ENCODE peak calls at places on chromosome 11, in five cellular contexts. One of them, this sample, is unnamed.

GRCh38 chr11:75986966-75987365 is 172.0 kb downstream of the UVRAG start:
- DNase-seq in cardiac muscle cell: peak; percentile 18
- DNase-seq in CD8-positive, alpha-beta memory T cell: no peak
- DNase-seq in right cardiac atrium: no peak
- DNase-seq in MM.1S: no peak
- DNase-seq in this sample: no peak

GRCh38 chr11:130426223-130427048 is 2.0 kb downstream of the ADAMTS8 start:
- DNase-seq in cardiac muscle cell: no peak
- DNase-seq in CD8-positive, alpha-beta memory T cell: no peak
- DNase-seq in right cardiac atrium: no peak
- DNase-seq in MM.1S: no peak
- DNase-seq in this sample: no peak

GRCh38 chr11:10742460-10743208 is 8.4 kb upstream of the CTR9 start:
- DNase-seq in cardiac muscle cell: no peak
- DNase-seq in CD8-positive, alpha-beta memory T cell: peak; percentile 33
- DNase-seq in right cardiac atrium: no peak
- DNase-seq in MM.1S: no peak
- DNase-seq in this sample: no peak

GRCh38 chr11:27462543-27462942 is 10.0 kb downstream of the LGR4 start:
- DNase-seq in cardiac muscle cell: no peak
- DNase-seq in CD8-positive, alpha-beta memory T cell: no peak
- DNase-seq in right cardiac atrium: no peak
- DNase-seq in MM.1S: no peak
- DNase-seq in this sample: no peak

GRCh38 chr11:132653237-132653636 is 879.1 kb downstream of the OPCML start:
- DNase-seq in cardiac muscle cell: no peak
- DNase-seq in CD8-positive, alpha-beta memory T cell: no peak
- DNase-seq in right cardiac atrium: no peak
- DNase-seq in MM.1S: no peak
- DNase-seq in this sample: peak; percentile 53

GRCh38 chr11:80297808-80298460 is 857.1 kb upstream of the TENM4 start:
- DNase-seq in cardiac muscle cell: no peak
- DNase-seq in CD8-positive, alpha-beta memory T cell: no peak
- DNase-seq in right cardiac atrium: no peak
- DNase-seq in MM.1S: no peak
- DNase-seq in this sample: no peak

GRCh38 chr11:88555018-88555828 is 217.7 kb upstream of the CTSC start:
- DNase-seq in cardiac muscle cell: no peak
- DNase-seq in CD8-positive, alpha-beta memory T cell: no peak
- DNase-seq in right cardiac atrium: no peak
- DNase-seq in MM.1S: no peak
- DNase-seq in this sample: no peak

GRCh38 chr11:45145421-45146071 is 893 bp upstream of the PRDM11 start:
- DNase-seq in cardiac muscle cell: peak; percentile 45
- DNase-seq in CD8-positive, alpha-beta memory T cell: no peak
- DNase-seq in right cardiac atrium: peak; percentile 77
- DNase-seq in MM.1S: no peak
- DNase-seq in this sample: no peak

GRCh38 chr11:121466063-121466794 is 13.5 kb upstream of the SORL1-AS1 start:
- DNase-seq in cardiac muscle cell: peak; percentile 65
- DNase-seq in CD8-positive, alpha-beta memory T cell: peak; percentile 31
- DNase-seq in right cardiac atrium: peak; percentile 93
- DNase-seq in MM.1S: no peak
- DNase-seq in this sample: peak; percentile 90

GRCh38 chr11:17206448-17206847 is 1.3 kb downstream of the PIK3C2A start:
- DNase-seq in cardiac muscle cell: no peak
- DNase-seq in CD8-positive, alpha-beta memory T cell: no peak
- DNase-seq in right cardiac atrium: no peak
- DNase-seq in MM.1S: no peak
- DNase-seq in this sample: no peak
- H3K27ac ChIP-seq in cardiac muscle cell: peak overlapping the region; percentile 98
- H3K27ac ChIP-seq in CD8-positive, alpha-beta memory T cell: no peak overlapping the region
- H3K27ac ChIP-seq in right cardiac atrium: no peak overlapping the region
- H3K27ac ChIP-seq in MM.1S: no peak overlapping the region
- H3K27ac ChIP-seq in this sample: peak overlapping the region; percentile 98

DNA sequence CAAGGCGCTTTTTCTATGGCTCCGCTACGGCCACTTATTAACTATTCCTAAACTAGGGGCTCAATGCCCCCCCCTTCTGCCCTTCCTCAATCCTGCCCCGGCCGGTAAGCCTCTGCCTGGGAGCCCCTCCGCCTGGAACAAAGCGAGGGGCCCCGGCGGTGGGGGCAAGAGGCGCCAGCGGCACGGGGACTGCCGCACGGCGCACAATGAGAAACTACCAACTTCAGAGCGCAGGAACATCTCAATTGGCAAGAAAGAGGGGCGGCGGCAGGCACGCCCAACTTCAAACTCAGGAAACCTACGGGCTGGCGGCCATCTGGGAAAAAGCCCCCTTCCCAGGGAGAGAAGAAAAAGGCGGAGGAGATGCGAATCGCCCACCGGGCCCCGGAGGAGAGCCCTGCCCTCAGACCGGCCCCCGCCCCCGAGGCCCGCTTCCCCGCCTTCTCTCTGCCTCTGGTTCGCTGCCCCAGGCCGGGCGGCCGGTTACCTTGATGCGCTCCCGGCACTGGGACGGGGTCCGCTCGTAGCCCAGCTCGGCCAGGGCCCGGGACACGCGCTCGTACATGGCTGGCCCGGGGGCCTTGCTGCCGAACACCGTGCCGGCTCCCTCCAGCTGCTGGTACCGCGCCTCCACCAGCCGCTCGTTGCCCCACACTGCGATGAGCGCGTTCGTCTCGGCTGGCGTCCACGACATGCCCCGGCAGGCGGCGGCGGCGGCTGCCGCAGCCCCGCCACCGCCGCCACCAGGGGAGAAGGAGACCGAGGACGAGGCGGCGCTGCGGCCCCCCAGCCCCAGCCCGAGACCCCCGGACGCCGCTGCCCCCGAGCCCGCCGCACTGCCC is 601 bp downstream of the MSANTD2 start:
- DNase-seq in cardiac muscle cell: peak; percentile 47
- DNase-seq in CD8-positive, alpha-beta memory T cell: peak; percentile 38
- DNase-seq in right cardiac atrium: peak; percentile 70
- DNase-seq in MM.1S: peak; percentile 28
- DNase-seq in this sample: peak; percentile 19
- H3K4me3 ChIP-seq in cardiac muscle cell: peak overlapping the region; percentile 88
- H3K4me3 ChIP-seq in CD8-positive, alpha-beta memory T cell: peak overlapping the region; percentile 95
- H3K4me3 ChIP-seq in right cardiac atrium: peak overlapping the region; percentile 94
- H3K4me3 ChIP-seq in MM.1S: peak overlapping the region; percentile 89
- H3K4me3 ChIP-seq in this sample: peak overlapping the region; percentile 91

DNA sequence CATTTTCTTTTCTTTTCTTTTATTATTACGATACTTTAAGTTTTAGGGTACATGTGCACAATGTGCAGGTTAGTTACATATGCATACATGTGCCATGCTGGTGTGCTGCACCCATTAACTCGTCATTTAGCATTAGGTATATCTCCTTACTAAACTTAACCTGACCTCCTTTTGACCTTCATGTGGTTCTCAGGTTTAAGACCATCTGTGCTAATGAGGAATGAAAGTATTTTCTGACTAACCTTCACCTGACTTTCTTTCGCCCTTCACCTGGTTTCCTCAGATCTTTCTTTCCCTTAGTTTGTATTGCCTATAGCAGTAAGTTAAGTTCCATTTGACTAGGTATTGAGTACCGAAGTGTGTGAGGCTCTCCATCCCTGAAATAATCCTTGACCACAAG is 6.5 kb downstream of the EXPH5 start:
- DNase-seq in cardiac muscle cell: no peak
- DNase-seq in CD8-positive, alpha-beta memory T cell: no peak
- DNase-seq in right cardiac atrium: no peak
- DNase-seq in MM.1S: no peak
- DNase-seq in this sample: no peak
- H3K9me3 ChIP-seq in cardiac muscle cell: no peaks in the 10 kb centered on the region
- H3K9me3 ChIP-seq in CD8-positive, alpha-beta memory T cell: no peaks in the 10 kb centered on the region
- H3K9me3 ChIP-seq in right cardiac atrium: no peaks in the 10 kb centered on the region
- H3K9me3 ChIP-seq in MM.1S: no peaks in the 10 kb centered on the region
- H3K9me3 ChIP-seq in this sample: no peaks in the 10 kb centered on the region

GRCh38 chr11:1270476-1270875 is 39.0 kb downstream of the TOLLIP start:
- DNase-seq in cardiac muscle cell: no peak
- DNase-seq in CD8-positive, alpha-beta memory T cell: no peak
- DNase-seq in right cardiac atrium: peak; percentile 18
- DNase-seq in MM.1S: no peak
- DNase-seq in this sample: no peak
- H3K27ac ChIP-seq in cardiac muscle cell: peak overlapping the region; percentile 54
- H3K27ac ChIP-seq in CD8-positive, alpha-beta memory T cell: no peak overlapping the region
- H3K27ac ChIP-seq in right cardiac atrium: no peak overlapping the region
- H3K27ac ChIP-seq in MM.1S: no peak overlapping the region
- H3K27ac ChIP-seq in this sample: no peak overlapping the region

GRCh38 chr11:4453118-4453517 is 4.0 kb downstream of the OR52K2 start:
- DNase-seq in cardiac muscle cell: no peak
- DNase-seq in CD8-positive, alpha-beta memory T cell: no peak
- DNase-seq in right cardiac atrium: no peak
- DNase-seq in MM.1S: no peak
- DNase-seq in this sample: no peak

GRCh38 chr11:4454031-4454430 is 4.9 kb downstream of the OR52K2 start:
- DNase-seq in cardiac muscle cell: no peak
- DNase-seq in CD8-positive, alpha-beta memory T cell: no peak
- DNase-seq in right cardiac atrium: no peak
- DNase-seq in MM.1S: no peak
- DNase-seq in this sample: no peak

GRCh38 chr11:4459470-4459869 is 10.4 kb downstream of the OR52K2 start:
- DNase-seq in cardiac muscle cell: no peak
- DNase-seq in CD8-positive, alpha-beta memory T cell: no peak
- DNase-seq in right cardiac atrium: peak; percentile 72
- DNase-seq in MM.1S: no peak
- DNase-seq in this sample: no peak

GRCh38 chr11:4455439-4455838 is 6.3 kb downstream of the OR52K2 start:
- DNase-seq in cardiac muscle cell: no peak
- DNase-seq in CD8-positive, alpha-beta memory T cell: no peak
- DNase-seq in right cardiac atrium: no peak
- DNase-seq in MM.1S: no peak
- DNase-seq in this sample: no peak
- H3K4me3 ChIP-seq in cardiac muscle cell: no peak overlapping the region
- H3K4me3 ChIP-seq in CD8-positive, alpha-beta memory T cell: no peak overlapping the region
- H3K4me3 ChIP-seq in right cardiac atrium: no peak overlapping the region
- H3K4me3 ChIP-seq in MM.1S: no peak overlapping the region
- H3K4me3 ChIP-seq in this sample: no peak overlapping the region

GRCh38 chr11:70528794-70529580 is 130.7 kb downstream of the CTTN start:
- DNase-seq in cardiac muscle cell: no peak
- DNase-seq in CD8-positive, alpha-beta memory T cell: no peak
- DNase-seq in right cardiac atrium: peak; percentile 16
- DNase-seq in MM.1S: no peak
- DNase-seq in this sample: no peak

GRCh38 chr11:70526116-70527045 is 128.1 kb downstream of the CTTN start:
- DNase-seq in cardiac muscle cell: no peak
- DNase-seq in CD8-positive, alpha-beta memory T cell: no peak
- DNase-seq in right cardiac atrium: peak; percentile 14
- DNase-seq in MM.1S: no peak
- DNase-seq in this sample: peak; percentile 46

GRCh38 chr11:70527046-70527395 is 128.7 kb downstream of the CTTN start:
- DNase-seq in cardiac muscle cell: peak; percentile 56
- DNase-seq in CD8-positive, alpha-beta memory T cell: no peak
- DNase-seq in right cardiac atrium: peak; percentile 11
- DNase-seq in MM.1S: no peak
- DNase-seq in this sample: peak; percentile 68

GRCh38 chr11:70528046-70528793 is 129.9 kb downstream of the CTTN start:
- DNase-seq in cardiac muscle cell: no peak
- DNase-seq in CD8-positive, alpha-beta memory T cell: no peak
- DNase-seq in right cardiac atrium: peak; percentile 20
- DNase-seq in MM.1S: no peak
- DNase-seq in this sample: no peak

DNA sequence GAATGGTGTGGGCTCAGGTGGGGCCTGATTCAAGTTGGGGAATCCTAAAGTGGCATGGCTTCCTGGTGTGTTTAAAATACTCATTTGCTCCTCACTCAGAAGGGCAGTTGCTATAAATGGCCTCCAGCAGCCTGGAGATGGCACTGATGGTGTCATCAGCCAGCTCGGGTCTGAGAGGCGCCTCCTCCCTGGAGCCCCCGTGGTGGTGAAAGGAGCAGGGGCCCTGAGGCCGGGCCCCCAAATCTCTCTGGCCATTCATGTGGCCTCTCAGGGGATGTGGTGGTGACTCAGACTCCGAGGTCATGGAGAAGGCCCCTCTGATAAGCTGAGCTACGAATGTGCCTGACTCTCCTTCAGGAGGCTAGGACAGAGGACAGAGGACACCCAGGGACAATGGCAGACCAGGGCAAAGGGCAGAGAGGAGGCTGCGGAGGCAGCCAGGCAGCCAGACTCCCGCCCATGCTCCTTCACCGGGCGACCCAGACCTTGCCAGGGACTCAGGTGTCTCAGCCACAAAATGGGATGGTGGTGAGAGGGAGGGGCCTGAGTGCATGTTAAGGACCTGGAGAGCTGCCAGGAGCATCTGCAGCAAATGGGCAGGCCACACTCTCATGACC is 129.2 kb downstream of the CTTN start:
- DNase-seq in cardiac muscle cell: no peak
- DNase-seq in CD8-positive, alpha-beta memory T cell: no peak
- DNase-seq in right cardiac atrium: peak; percentile 28
- DNase-seq in MM.1S: no peak
- DNase-seq in this sample: no peak
- H3K9me3 ChIP-seq in cardiac muscle cell: no peaks in the 10 kb centered on the region
- H3K9me3 ChIP-seq in CD8-positive, alpha-beta memory T cell: no peaks in the 10 kb centered on the region
- H3K9me3 ChIP-seq in right cardiac atrium: no peaks in the 10 kb centered on the region
- H3K9me3 ChIP-seq in MM.1S: no peaks in the 10 kb centered on the region
- H3K9me3 ChIP-seq in this sample: no peaks in the 10 kb centered on the region

GRCh38 chr11:70826541-70826943 is 425.8 kb downstream of the SHANK2 start:
- DNase-seq in cardiac muscle cell: peak; percentile 58
- DNase-seq in CD8-positive, alpha-beta memory T cell: no peak
- DNase-seq in right cardiac atrium: no peak
- DNase-seq in MM.1S: no peak
- DNase-seq in this sample: peak; percentile 65

GRCh38 chr11:70828498-70829159 is 423.7 kb downstream of the SHANK2 start:
- DNase-seq in cardiac muscle cell: no peak
- DNase-seq in CD8-positive, alpha-beta memory T cell: no peak
- DNase-seq in right cardiac atrium: no peak
- DNase-seq in MM.1S: no peak
- DNase-seq in this sample: no peak

GRCh38 chr11:70824590-70825300 is 426.4 kb downstream of the CTTN start:
- DNase-seq in cardiac muscle cell: no peak
- DNase-seq in CD8-positive, alpha-beta memory T cell: no peak
- DNase-seq in right cardiac atrium: no peak
- DNase-seq in MM.1S: no peak
- DNase-seq in this sample: peak; percentile 94

GRCh38 chr11:70825893-70826540 is 426.4 kb downstream of the SHANK2 start:
- DNase-seq in cardiac muscle cell: no peak
- DNase-seq in CD8-positive, alpha-beta memory T cell: no peak
- DNase-seq in right cardiac atrium: no peak
- DNase-seq in MM.1S: no peak
- DNase-seq in this sample: no peak

DNA sequence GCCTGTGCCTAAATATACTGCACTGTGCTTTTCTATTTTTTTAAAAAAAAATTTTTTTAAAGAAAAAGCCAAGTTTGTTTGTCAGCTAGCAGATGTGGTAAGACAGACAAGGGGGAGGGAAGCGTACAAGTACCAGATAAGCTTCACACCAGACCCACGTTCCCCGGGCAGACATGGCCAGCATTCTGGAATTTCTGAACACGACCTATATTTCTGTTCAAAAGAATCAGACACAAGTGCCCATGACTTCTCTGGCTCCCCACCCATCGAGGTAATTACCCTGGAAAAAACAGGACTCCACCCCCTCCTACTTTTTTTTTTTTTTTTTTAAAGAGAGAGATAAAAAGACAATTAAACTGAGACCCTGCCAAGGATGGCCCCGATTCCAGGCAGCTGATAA is 425.4 kb downstream of the SHANK2 start:
- DNase-seq in cardiac muscle cell: no peak
- DNase-seq in CD8-positive, alpha-beta memory T cell: no peak
- DNase-seq in right cardiac atrium: no peak
- DNase-seq in MM.1S: no peak
- DNase-seq in this sample: no peak
- H3K27ac ChIP-seq in cardiac muscle cell: no peak overlapping the region
- H3K27ac ChIP-seq in CD8-positive, alpha-beta memory T cell: no peak overlapping the region
- H3K27ac ChIP-seq in right cardiac atrium: no peak overlapping the region
- H3K27ac ChIP-seq in MM.1S: no peak overlapping the region
- H3K27ac ChIP-seq in this sample: peak overlapping the region; percentile 17